ENCODE peak calls at places on chromosome 13, in eight cellular contexts. M is endothelial cell of umbilical vein; D is NCI-H2081; Q is activated naive CD4-positive, alpha-beta T cell treated with anti-CD3 and anti-CD28 coated beads for 36 hours; F is NCI-H524; J is A549; I is activated naive CD8-positive, alpha-beta T cell treated with anti-CD3 and anti-CD28 coated beads for 36 hours; P is mesendoderm. Z is an unnamed sample.

GRCh38 chr13:93172109-93172508 is 54.5 kb upstream of the GPC6 start:
- DNase-seq in M (no peak), D (no peak), Q (no peak), F (no peak), J (no peak), I (no peak), P (peak; percentile 17), Z (no peak)

GRCh38 chr13:97914537-97914936 is 38.9 kb upstream of the IPO5 start:
- DNase-seq in M (no peak), D (no peak), Q (no peak), F (no peak), J (no peak), I (no peak), P (no peak), Z (no peak)

GRCh38 chr13:114315074-114315785 is 927 bp downstream of the CHAMP1 start:
- DNase-seq in M (peak; percentile 9), D (no peak), Q (peak; percentile 24), F (no peak), J (no peak), I (peak; percentile 12), P (no peak), Z (no peak)

GRCh38 chr13:113588394-113589111 is 4.0 kb downstream of the TFDP1 start:
- DNase-seq in M (no peak), D (no peak), Q (peak; percentile 1), F (no peak), J (no peak), I (no peak), P (no peak), Z (no peak)

GRCh38 chr13:111886217-111886945 is 180.6 kb upstream of the SOX1 start:
- DNase-seq in M (no peak), D (no peak), Q (no peak), F (no peak), J (no peak), I (no peak), P (no peak), Z (no peak)

GRCh38 chr13:48831248-48831647 is 144.5 kb upstream of the FNDC3A start:
- DNase-seq in M (no peak), D (no peak), Q (no peak), F (no peak), J (no peak), I (no peak), P (no peak), Z (no peak)

GRCh38 chr13:41610426-41610825 is 153.1 kb downstream of the RGCC start:
- DNase-seq in M (peak; percentile 39), D (no peak), Q (no peak), F (no peak), J (no peak), I (no peak), P (no peak), Z (no peak)

GRCh38 chr13:30510811-30511371 is 45.2 kb upstream of the HMGB1 start:
- DNase-seq in M (no peak), D (peak; percentile 26), Q (no peak), F (no peak), J (no peak), I (no peak), P (no peak), Z (no peak)

GRCh38 chr13:29594310-29594709 is 1.2 kb downstream of the SLC7A1 start:
- DNase-seq in M (peak; percentile 74), D (peak; percentile 30), Q (peak; percentile 69), F (peak; percentile 76), J (peak; percentile 61), I (peak; percentile 43), P (peak; percentile 71), Z (no peak)

GRCh38 chr13:76016799-76017198 is 380.7 kb downstream of the LMO7 start:
- DNase-seq in M (peak; percentile 52), D (peak; percentile 3), Q (peak; percentile 52), F (no peak), J (no peak), I (peak; percentile 2), P (peak; percentile 67), Z (no peak)

GRCh38 chr13:33341861-33342452 is 56.4 kb upstream of the STARD13 start:
- DNase-seq in M (no peak), D (peak; percentile 22), Q (no peak), F (no peak), J (no peak), I (no peak), P (no peak), Z (no peak)

GRCh38 chr13:109569938-109570711 is 216.3 kb downstream of the IRS2 start:
- DNase-seq in M (no peak), D (no peak), Q (peak; percentile 67), F (no peak), J (no peak), I (peak; percentile 41), P (no peak), Z (no peak)

GRCh38 chr13:61546413-61546812 is 130.8 kb upstream of the PCDH20 start:
- DNase-seq in M (no peak), D (no peak), Q (no peak), F (no peak), J (no peak), I (no peak), P (no peak), Z (no peak)

GRCh38 chr13:30623392-30623791 is 5.7 kb downstream of the USPL1 start:
- DNase-seq in M (peak; percentile 86), D (no peak), Q (no peak), F (no peak), J (no peak), I (no peak), P (no peak), Z (no peak)

GRCh38 chr13:58619396-58620113 is 988.0 kb downstream of the PCDH17 start:
- DNase-seq in M (no peak), D (peak; percentile 27), Q (no peak), F (peak; percentile 90), J (no peak), I (no peak), P (peak; percentile 91), Z (no peak)